ENCODE peak calls at places on chromosome 19, in nine cellular contexts. D is mesenchymal stem cell, X is IMR-90, O is GM23248, T is psoas muscle, G is PC-9, Y is suprapubic skin, I is tibial nerve, S is aorta. L is an unnamed sample. For H3K4me1, the result is how much of the 10 kb centered on the place peaks cover.

GRCh38 chr19:13051581-13052165 is 51.0 kb downstream of the LYL1 start:
- DNase-seq in D (peak), X (peak), O (peak), T (peak), G (peak), Y (no peak), I (peak), S (peak), L (peak)

GRCh38 chr19:7928741-7929701 is 3.1 kb upstream of the CTXN1 start:
- DNase-seq in D (peak), X (peak), O (peak), T (peak), G (peak), Y (peak), I (peak), S (peak), L (peak)

GRCh38 chr19:30083701-30084156 is 141.7 kb downstream of the URI1 start:
- DNase-seq in D (no peak), X (no peak), O (no peak), T (no peak), G (no peak), Y (no peak), I (no peak), S (no peak), L (no peak)

GRCh38 chr19:18541992-18542935 is 1.1 kb downstream of the FKBP8 start:
- DNase-seq in D (no peak), X (no peak), O (peak), T (no peak), G (no peak), Y (no peak), I (no peak), S (no peak), L (no peak)

GRCh38 chr19:29774126-29774525 is 37.7 kb upstream of the CCNE1 start:
- DNase-seq in D (no peak), X (no peak), O (no peak), T (no peak), G (no peak), Y (no peak), I (no peak), S (no peak), L (no peak)

GRCh38 chr19:37594982-37595382 is 306 bp downstream of the ZNF540 start:
- DNase-seq in D (no peak), X (peak), O (peak), T (peak), G (no peak), Y (peak), I (peak), S (peak), L (peak)

GRCh38 chr19:19568802-19569756 is 31.0 kb downstream of the CILP2 start:
- DNase-seq in D (no peak), X (peak), O (peak), T (no peak), G (peak), Y (no peak), I (no peak), S (no peak), L (no peak)

GRCh38 chr19:45901432-45901903 is 945 bp downstream of the MYPOP start:
- DNase-seq in D (peak), X (peak), O (peak), T (peak), G (no peak), Y (peak), I (peak), S (peak), L (peak)

GRCh38 chr19:20154636-20155035 is 12.4 kb upstream of the ZNF486 start:
- DNase-seq in D (no peak), X (no peak), O (no peak), T (no peak), G (no peak), Y (no peak), I (no peak), S (no peak), L (no peak)

GRCh38 chr19:5265260-5265659 is 75.4 kb downstream of the PTPRS start:
- DNase-seq in D (no peak), X (no peak), O (no peak), T (no peak), G (no peak), Y (no peak), I (no peak), S (no peak), L (no peak)

GRCh38 chr19:35752746-35753350 is 4.0 kb downstream of the HSPB6 start:
- DNase-seq in D (no peak), X (no peak), O (no peak), T (no peak), G (no peak), Y (no peak), I (no peak), S (no peak), L (peak)

GRCh38 chr19:30393729-30394480 is 21.7 kb downstream of the ZNF536 start:
- DNase-seq in D (no peak), X (no peak), O (no peak), T (no peak), G (no peak), Y (no peak), I (no peak), S (no peak), L (no peak)

GRCh38 chr19:41531438-41532311 is 44.3 kb upstream of the CEACAM21 start:
- DNase-seq in D (peak), X (peak), O (peak), T (peak), G (no peak), Y (peak), I (peak), S (peak), L (peak)

GRCh38 chr19:16590876-16591802 is 18.9 kb upstream of the SLC35E1 start:
- DNase-seq in D (no peak), X (no peak), O (no peak), T (no peak), G (no peak), Y (no peak), I (no peak), S (no peak), L (no peak)

GRCh38 chr19:16589917-16590316 is 17.7 kb upstream of the SLC35E1 start:
- DNase-seq in D (no peak), X (no peak), O (no peak), T (no peak), G (no peak), Y (peak), I (no peak), S (no peak), L (no peak)

GRCh38 chr19:16587031-16588023 is 15.1 kb upstream of the SLC35E1 start:
- DNase-seq in D (peak), X (peak), O (peak), T (no peak), G (no peak), Y (peak), I (peak), S (peak), L (no peak)

GRCh38 chr19:16588089-16588823 is 16.0 kb upstream of the SLC35E1 start:
- DNase-seq in D (no peak), X (peak), O (no peak), T (no peak), G (no peak), Y (peak), I (no peak), S (no peak), L (no peak)

DNA sequence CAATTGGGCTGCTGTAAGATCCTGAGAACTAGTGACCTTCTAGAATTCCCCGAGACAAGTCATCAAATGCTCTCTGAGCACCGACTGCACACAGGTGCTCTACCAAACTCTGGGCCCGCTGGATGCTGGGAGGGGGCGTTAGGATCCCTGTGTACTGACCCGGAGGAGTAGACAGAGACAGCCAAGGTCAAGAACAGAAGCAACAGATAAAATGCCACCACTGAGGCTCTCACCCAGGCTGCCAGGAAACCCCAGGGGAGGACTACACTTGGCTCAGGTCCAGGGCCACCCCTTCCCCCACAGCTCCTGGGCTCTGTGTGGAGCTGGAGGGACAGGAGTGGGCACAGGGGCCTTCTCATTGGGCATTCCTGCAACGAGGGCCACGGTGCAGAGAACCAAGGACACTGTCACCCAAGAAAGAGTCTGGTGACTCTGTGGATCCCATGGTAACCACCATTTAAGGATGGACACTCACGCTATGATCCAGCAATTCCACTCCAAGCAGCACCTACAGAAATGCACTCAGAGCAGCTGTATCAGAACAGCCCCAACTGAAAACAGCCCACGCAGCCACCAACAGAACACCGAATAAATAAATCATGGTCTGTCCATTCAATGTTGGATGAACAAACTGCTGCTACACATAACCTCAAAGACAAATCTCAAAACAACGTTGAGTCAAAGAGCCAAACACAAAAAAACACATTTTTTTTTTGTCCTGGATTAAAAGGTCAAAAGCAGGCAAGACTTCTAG is 16.8 kb upstream of the SLC35E1 start:
- DNase-seq in D (no peak), X (no peak), O (no peak), T (no peak), G (no peak), Y (peak), I (no peak), S (no peak), L (no peak)
- H3K4me1 ChIP-seq in D (half or more), X (under half), O (under half), T (half or more), G (under half), Y (half or more), I (under half), S (under half), L (under half)

GRCh38 chr19:10460714-10461046 is 40.3 kb downstream of the PDE4A start:
- DNase-seq in D (no peak), X (no peak), O (no peak), T (no peak), G (no peak), Y (no peak), I (no peak), S (no peak), L (no peak)

GRCh38 chr19:10464456-10464855 is 38.7 kb downstream of the KEAP1 start:
- DNase-seq in D (no peak), X (no peak), O (no peak), T (no peak), G (no peak), Y (no peak), I (no peak), S (no peak), L (no peak)

GRCh38 chr19:10462557-10462956 is 40.6 kb downstream of the KEAP1 start:
- DNase-seq in D (no peak), X (no peak), O (no peak), T (no peak), G (no peak), Y (no peak), I (no peak), S (no peak), L (no peak)

GRCh38 chr19:10467104-10467706 is 36.0 kb downstream of the KEAP1 start:
- DNase-seq in D (no peak), X (no peak), O (no peak), T (no peak), G (no peak), Y (no peak), I (no peak), S (no peak), L (no peak)

GRCh38 chr19:10461047-10461949 is 41.0 kb downstream of the PDE4A start:
- DNase-seq in D (peak), X (peak), O (peak), T (peak), G (peak), Y (peak), I (peak), S (peak), L (peak)
- H3K4me3 ChIP-seq in D (peak), X (peak), O (peak), T (peak), G (no peak), Y (peak), I (peak), S (no peak), L (no peak)

GRCh38 chr19:58466089-58466759 is 656 bp upstream of the ZNF324 start:
- DNase-seq in D (no peak), X (no peak), O (no peak), T (no peak), G (no peak), Y (no peak), I (no peak), S (no peak), L (no peak)
- H3K27ac ChIP-seq in D (no peak), X (no peak), O (no peak), T (peak), G (no peak), Y (no peak), I (no peak), S (no peak), L (no peak)

DNA sequence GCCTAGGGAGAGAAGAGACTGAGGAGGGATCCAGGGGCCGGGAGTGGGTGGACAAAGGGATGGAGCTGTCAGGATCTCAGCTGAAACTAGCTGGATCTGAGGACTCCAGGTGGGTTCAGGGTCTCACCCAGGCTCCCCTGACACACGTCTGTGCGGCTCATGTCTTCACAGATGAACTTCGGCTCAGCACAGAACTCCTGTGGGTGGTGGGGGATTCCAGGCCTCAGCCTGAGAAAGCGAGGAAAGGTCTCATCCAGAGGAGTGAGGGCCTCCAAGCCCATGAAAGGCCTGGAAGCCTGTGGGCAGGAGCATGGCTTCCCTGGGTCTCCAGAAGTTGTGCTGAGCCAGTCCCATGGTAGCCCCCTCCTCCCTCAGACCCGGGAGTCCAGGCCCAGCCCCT is 1.4 kb downstream of the CAPN12 start:
- DNase-seq in D (no peak), X (no peak), O (no peak), T (no peak), G (no peak), Y (no peak), I (no peak), S (no peak), L (no peak)
- H3K4me1 ChIP-seq in D (under half), X (under half), O (under half), T (under half), G (under half), Y (under half), I (under half), S (under half), L (under half)

L was measured in sigmoid colon.